ENCODE peak calls at places on chromosomes 6 and 20, in six cellular contexts. V is stomach; N is CD8-positive, alpha-beta T cell; Y is transverse colon; X is IMR-90; W is colonic mucosa. E is an unnamed sample.

GRCh38 chr6:146891615-146892265 is 293.0 kb downstream of the ADGB start:
- DNase-seq in V (no peak), N (no peak), X (peak; percentile 57), Y (no peak), W (no peak), E (no peak)

GRCh38 chr20:3696200-3696599 is 14.4 kb upstream of the ADAM33 start:
- DNase-seq in N (no peak), W (no peak), V (no peak), X (no peak), Y (no peak), E (no peak)

GRCh38 chr6:16320533-16321340 is 82.3 kb downstream of the GMPR start:
- DNase-seq in W (no peak), V (no peak), X (peak; percentile 91), N (no peak), Y (no peak), E (no peak)

GRCh38 chr6:148358196-148358785 is 15.7 kb downstream of the SASH1 start:
- DNase-seq in W (peak; percentile 33), N (no peak), X (peak; percentile 49), Y (no peak), V (no peak), E (no peak)

GRCh38 chr6:2693191-2693590 is 57.5 kb downstream of the MYLK4 start:
- DNase-seq in W (no peak), X (no peak), N (no peak), V (no peak), Y (no peak), E (no peak)

GRCh38 chr20:17762873-17763557 is 63.2 kb downstream of the BANF2 start:
- DNase-seq in W (no peak), Y (no peak), X (no peak), V (peak; percentile 51), N (no peak), E (no peak)

GRCh38 chr6:129069006-129069405 is 186.1 kb downstream of the LAMA2 start:
- DNase-seq in V (no peak), N (no peak), Y (no peak), X (no peak), W (no peak), E (no peak)

GRCh38 chr6:167549187-167549586 is 224.3 kb downstream of the TTLL2 start:
- DNase-seq in V (no peak), X (no peak), N (no peak), W (no peak), Y (no peak), E (no peak)

GRCh38 chr6:109036588-109037320 is 57.9 kb downstream of the SESN1 start:
- DNase-seq in W (no peak), V (no peak), X (no peak), N (no peak), Y (no peak), E (no peak)

GRCh38 chr20:34111057-34111711 is 859 bp downstream of the EIF2S2 start:
- DNase-seq in N (no peak), Y (peak; percentile 18), V (no peak), W (peak; percentile 31), X (peak; percentile 71), E (peak; percentile 58)

GRCh38 chr6:75272145-75272840 is 12.3 kb downstream of the TMEM30A start:
- DNase-seq in X (peak; percentile 68), N (no peak), Y (no peak), W (no peak), V (no peak), E (peak; percentile 73)

GRCh38 chr6:123745877-123746276 is 57.8 kb upstream of the NKAIN2 start:
- DNase-seq in N (no peak), X (peak; percentile 5), V (no peak), W (no peak), Y (no peak), E (peak; percentile 63)

GRCh38 chr6:165732696-165733486 is 69.8 kb upstream of the PDE10A start:
- DNase-seq in Y (no peak), N (no peak), W (no peak), X (no peak), V (no peak), E (no peak)

GRCh38 chr6:52389626-52390360 is 27.8 kb downstream of the PAQR8 start:
- DNase-seq in V (peak; percentile 89), Y (peak; percentile 82), W (peak; percentile 86), N (peak; percentile 72), X (peak; percentile 50), E (peak; percentile 72)

GRCh38 chr6:130485870-130486269 is 120.1 kb downstream of the TMEM200A start:
- DNase-seq in W (no peak), Y (no peak), N (no peak), V (no peak), X (no peak), E (no peak)

GRCh38 chr20:46468508-46468907 is 44.9 kb downstream of the ZNF334 start:
- DNase-seq in Y (no peak), X (no peak), N (no peak), W (no peak), V (no peak), E (no peak)

GRCh38 chr6:27650620-27651370 is 177.9 kb upstream of the ZNF184 start:
- DNase-seq in X (peak; percentile 35), N (no peak), V (no peak), Y (no peak), W (no peak), E (peak; percentile 74)

GRCh38 chr6:7108964-7109836 is 1.4 kb downstream of the RREB1 start:
- DNase-seq in V (peak; percentile 57), W (peak; percentile 76), N (peak; percentile 51), Y (peak; percentile 64), X (peak; percentile 82), E (peak; percentile 58)

GRCh38 chr20:36093025-36093803 is 61.3 kb upstream of the EPB41L1 start:
- DNase-seq in X (no peak), Y (peak; percentile 79), V (peak; percentile 83), W (peak; percentile 73), N (peak; percentile 54), E (peak; percentile 44)

GRCh38 chr6:164208371-164208770 is 793.9 kb downstream of the QKI start:
- DNase-seq in W (no peak), Y (no peak), V (no peak), X (no peak), N (no peak), E (no peak)

GRCh38 chr6:164210323-164210722 is 795.8 kb downstream of the QKI start:
- DNase-seq in X (no peak), Y (no peak), N (no peak), V (no peak), W (no peak), E (no peak)

DNA sequence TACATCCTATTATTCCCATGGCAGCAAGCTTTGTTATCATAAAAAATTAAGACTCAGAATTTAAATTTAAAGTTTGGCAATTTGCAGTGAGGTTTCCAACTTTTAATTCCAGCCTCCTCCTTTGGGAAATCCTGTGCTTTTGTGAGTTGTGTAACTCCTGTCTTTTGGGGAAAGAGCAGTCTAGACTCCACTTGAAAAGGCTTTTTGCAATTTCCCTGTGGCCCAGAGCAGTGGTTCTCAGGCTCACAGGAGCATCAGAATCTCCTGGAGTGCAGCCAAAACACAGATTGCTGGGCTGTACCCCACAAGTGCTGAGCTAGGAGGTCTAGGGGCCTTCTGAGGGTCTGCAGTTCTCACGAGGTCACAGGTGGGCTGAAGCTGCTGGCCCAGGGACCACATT is 792.5 kb downstream of the QKI start:
- DNase-seq in V (no peak), W (no peak), Y (no peak), N (no peak), X (no peak), E (no peak)
- H3K9me3 ChIP-seq in V (no peaks in the 10 kb centered on the region), W (no peaks in the 10 kb centered on the region), Y (no peaks in the 10 kb centered on the region), N (no peaks in the 10 kb centered on the region), X (peaks cover 18% of the 10 kb centered on the region), E (peaks cover 31% of the 10 kb centered on the region)

DNA sequence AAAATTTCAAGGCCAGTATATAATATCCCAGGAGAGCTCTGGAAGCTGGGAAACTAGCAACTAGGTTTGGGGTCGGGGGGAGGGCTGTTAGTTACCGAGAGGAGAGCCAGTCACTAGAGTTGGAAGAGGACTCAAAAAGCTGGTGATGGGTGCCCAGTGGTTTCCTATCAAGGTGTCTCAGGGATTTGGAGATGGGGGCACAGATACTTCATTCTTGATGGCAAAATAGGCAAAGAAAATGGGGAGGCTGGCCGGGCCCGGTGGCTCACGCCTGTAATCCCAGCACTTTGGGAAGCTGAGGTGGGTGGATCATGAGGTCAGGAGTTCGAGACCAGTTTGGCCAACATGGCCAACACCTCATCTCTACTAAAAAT is 805 bp downstream of the PHF1 start:
- DNase-seq in N (no peak), Y (no peak), V (no peak), W (no peak), X (no peak), E (no peak)
- H3K4me1 ChIP-seq in N (peaks cover 54% of the 10 kb centered on the region), Y (peaks cover 18% of the 10 kb centered on the region), V (peaks cover 63% of the 10 kb centered on the region), W (peaks cover 7% of the 10 kb centered on the region), X (peaks cover 7% of the 10 kb centered on the region), E (peaks cover 17% of the 10 kb centered on the region)

DNA sequence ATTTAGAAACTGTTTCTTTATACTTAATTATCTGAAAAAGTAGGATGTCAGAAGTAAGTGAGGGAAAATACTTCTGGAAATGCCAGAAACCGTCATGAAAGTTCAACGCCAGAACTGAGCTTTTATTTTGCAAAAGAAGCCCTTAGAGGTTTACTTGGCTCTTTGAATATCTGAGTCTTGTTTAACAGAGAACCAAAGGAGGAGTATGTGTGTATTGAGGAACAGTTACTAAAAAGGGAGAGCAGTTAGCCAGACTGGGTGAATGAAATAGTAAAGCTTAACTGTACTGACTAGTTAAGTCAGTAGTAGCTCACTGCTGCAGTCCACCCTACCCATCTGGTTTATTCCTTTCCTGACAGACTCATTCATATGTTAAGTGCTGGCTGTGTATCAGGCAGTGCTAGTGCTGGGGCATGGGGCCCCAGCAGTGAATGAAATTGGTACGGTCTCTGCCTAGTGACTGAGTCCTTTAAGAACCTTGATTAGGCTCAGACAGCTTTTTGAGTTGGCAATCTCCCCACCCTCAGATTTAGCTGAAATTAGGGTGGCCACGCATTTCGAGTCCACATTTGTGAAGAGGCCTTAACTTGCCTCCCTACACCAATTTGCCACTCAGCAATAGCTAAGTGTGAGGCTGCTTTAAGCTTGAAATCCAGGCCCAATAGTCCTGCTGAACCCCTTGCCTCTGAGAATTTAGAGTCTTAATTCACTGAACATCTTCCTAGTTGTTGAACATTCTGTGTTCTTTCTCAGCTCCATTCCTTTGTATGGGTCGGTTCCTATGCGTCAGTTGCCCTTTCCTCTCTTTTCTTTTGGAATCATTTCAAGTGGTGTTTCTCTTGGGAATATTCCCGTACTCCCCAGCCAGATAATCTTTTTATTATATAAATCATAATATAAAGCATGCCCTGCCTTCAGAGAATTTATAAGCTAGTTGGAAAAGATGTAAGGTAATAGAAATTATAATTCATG is 20.2 kb downstream of the MAP3K4 start:
- DNase-seq in Y (no peak), V (no peak), X (peak; percentile 17), N (no peak), W (no peak), E (no peak)
- H3K27ac ChIP-seq in Y (peak overlapping the region; percentile 29), V (no peak overlapping the region), X (no peak overlapping the region), N (no peak overlapping the region), W (no peak overlapping the region), E (no peak overlapping the region)

DNA sequence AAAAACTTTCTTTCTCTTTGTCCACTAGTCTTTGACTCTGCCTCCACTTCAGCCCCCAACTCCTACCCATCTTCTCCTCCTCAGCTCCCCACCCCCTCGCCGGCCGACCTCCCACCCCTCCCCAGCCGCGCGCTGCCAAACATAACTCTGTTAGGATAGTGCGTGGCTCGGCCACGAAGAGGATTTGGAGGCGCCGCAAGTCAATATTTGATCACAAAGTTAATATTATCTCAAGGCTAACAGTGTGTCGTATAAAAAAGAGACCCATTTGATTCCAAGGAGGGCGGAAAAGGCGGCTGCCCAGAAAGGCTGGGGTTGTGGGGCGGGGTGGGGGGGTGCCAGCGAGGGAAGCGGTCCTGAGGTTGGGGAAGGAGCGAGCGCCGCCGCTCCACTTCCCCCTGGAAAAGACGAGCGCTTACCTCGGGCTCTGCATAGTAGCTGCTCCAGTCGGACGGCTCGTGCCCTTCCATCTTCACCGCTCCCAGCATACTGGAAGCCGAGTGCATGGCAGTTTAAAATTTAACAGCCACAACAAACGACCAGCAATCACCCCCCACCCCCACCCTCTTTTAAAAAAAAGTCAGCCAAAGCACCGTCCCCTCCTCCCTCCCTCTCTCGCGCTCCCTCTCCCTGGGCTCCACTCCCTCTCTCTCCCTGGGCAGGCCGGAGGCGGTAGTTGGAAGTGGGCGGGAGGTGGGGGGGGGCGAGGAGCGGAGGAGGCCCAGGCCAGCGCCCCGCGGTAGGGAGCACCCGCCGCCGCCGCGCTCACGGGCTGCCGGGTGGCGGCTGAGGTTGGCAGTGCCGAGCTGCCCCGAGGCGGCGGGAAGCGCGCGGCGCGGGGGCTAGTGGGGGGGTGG is at the start of gene FOXA2:
- DNase-seq in Y (peak; percentile 79), N (no peak), V (peak; percentile 85), W (peak; percentile 82), X (no peak), E (no peak)
- H3K9me3 ChIP-seq in Y (no peaks in the 10 kb centered on the region), N (no peaks in the 10 kb centered on the region), V (no peaks in the 10 kb centered on the region), W (no peaks in the 10 kb centered on the region), X (peaks cover 2% of the 10 kb centered on the region), E (no peaks in the 10 kb centered on the region)